ENCODE peak calls at places on chromosome 10, in eight cellular contexts. R, Z, L, T, I, O, D and C are unnamed samples.

GRCh38 chr10:73850863-73851461 is 23.4 kb downstream of the CAMK2G start:
- DNase-seq in R (peak; percentile 93), Z (peak; percentile 66), L (no peak), T (peak; percentile 39), I (no peak), O (no peak), D (peak; percentile 66), C (no peak)

GRCh38 chr10:127017406-127018297 is 112.4 kb downstream of the DOCK1 start:
- DNase-seq in R (no peak), Z (no peak), L (no peak), T (no peak), I (no peak), O (no peak), D (no peak), C (no peak)

GRCh38 chr10:110372656-110373055 is 67.9 kb upstream of the SMNDC1 start:
- DNase-seq in R (no peak), Z (no peak), L (no peak), T (no peak), I (no peak), O (no peak), D (no peak), C (no peak)

GRCh38 chr10:27192284-27192683 is 37.1 kb downstream of the MASTL start:
- DNase-seq in R (peak; percentile 66), Z (no peak), L (no peak), T (peak; percentile 25), I (peak; percentile 95), O (no peak), D (peak; percentile 19), C (no peak)

GRCh38 chr10:99325261-99325660 is 3.9 kb upstream of the CNNM1 start:
- DNase-seq in R (no peak), Z (no peak), L (no peak), T (peak; percentile 40), I (no peak), O (no peak), D (no peak), C (no peak)

GRCh38 chr10:50629495-50630122 is 5.9 kb upstream of the SGMS1 start:
- DNase-seq in R (no peak), Z (no peak), L (no peak), T (no peak), I (no peak), O (no peak), D (no peak), C (no peak)

GRCh38 chr10:22148956-22149355 is 68.9 kb downstream of the EBLN1 start:
- DNase-seq in R (no peak), Z (no peak), L (no peak), T (no peak), I (peak; percentile 54), O (no peak), D (no peak), C (no peak)

GRCh38 chr10:14608381-14609001 is 166.2 kb downstream of the FAM107B start:
- DNase-seq in R (no peak), Z (peak; percentile 61), L (no peak), T (no peak), I (no peak), O (no peak), D (no peak), C (no peak)

GRCh38 chr10:131350245-131350644 is 38.7 kb upstream of the TCERG1L start:
- DNase-seq in R (no peak), Z (no peak), L (no peak), T (no peak), I (no peak), O (no peak), D (no peak), C (no peak)

GRCh38 chr10:130453036-130453720 is 317.0 kb downstream of the GLRX3 start:
- DNase-seq in R (no peak), Z (no peak), L (no peak), T (no peak), I (no peak), O (no peak), D (no peak), C (no peak)

GRCh38 chr10:78260141-78260540 is 226.5 kb downstream of the RPS24 start:
- DNase-seq in R (no peak), Z (peak; percentile 41), L (no peak), T (peak; percentile 69), I (peak; percentile 30), O (no peak), D (no peak), C (no peak)

GRCh38 chr10:11870461-11870780 is 47.3 kb downstream of the PROSER2 start:
- DNase-seq in R (no peak), Z (no peak), L (no peak), T (no peak), I (no peak), O (no peak), D (no peak), C (no peak)

GRCh38 chr10:73924935-73925334 is 14.0 kb downstream of the PLAU start:
- DNase-seq in R (no peak), Z (no peak), L (no peak), T (no peak), I (no peak), O (no peak), D (no peak), C (no peak)

GRCh38 chr10:96229568-96230030 is 41.8 kb downstream of the BLNK start:
- DNase-seq in R (peak; percentile 84), Z (peak; percentile 86), L (peak; percentile 26), T (peak; percentile 88), I (peak; percentile 69), O (peak; percentile 66), D (peak; percentile 38), C (peak; percentile 64)

GRCh38 chr10:132363921-132364593 is 32.1 kb downstream of the LRRC27 start:
- DNase-seq in R (no peak), Z (peak; percentile 21), L (no peak), T (peak; percentile 90), I (no peak), O (peak; percentile 40), D (no peak), C (no peak)

DNA sequence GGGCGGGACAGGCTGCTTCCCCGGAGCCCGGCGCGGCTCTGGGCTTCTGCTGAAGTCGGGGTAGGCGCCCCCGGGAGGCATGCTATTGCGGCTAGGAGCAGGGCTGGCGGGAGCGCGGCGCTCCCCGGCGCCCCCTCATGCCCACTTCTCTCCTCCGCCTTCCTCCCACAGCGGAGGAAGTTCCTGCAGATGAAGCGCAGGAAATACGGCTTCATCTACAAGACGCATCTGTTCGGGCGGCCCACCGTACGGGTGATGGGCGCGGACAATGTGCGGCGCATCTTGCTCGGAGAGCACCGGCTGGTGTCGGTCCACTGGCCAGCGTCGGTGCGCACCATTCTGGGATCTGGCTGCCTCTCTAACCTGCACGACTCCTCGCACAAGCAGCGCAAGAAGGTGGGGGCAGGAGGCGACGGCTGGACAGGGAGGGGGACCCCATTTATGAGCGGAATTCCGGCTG is 474 bp downstream of the CYP26A1 start:
- DNase-seq in R (no peak), Z (no peak), L (no peak), T (no peak), I (no peak), O (peak; percentile 42), D (no peak), C (no peak)
- TF ChIP-seq CTCF in R (no peak), Z (no peak), L (no peak), T (peak; percentile 2), I (no peak), O (no peak), D (no peak), C (no peak)

DNA sequence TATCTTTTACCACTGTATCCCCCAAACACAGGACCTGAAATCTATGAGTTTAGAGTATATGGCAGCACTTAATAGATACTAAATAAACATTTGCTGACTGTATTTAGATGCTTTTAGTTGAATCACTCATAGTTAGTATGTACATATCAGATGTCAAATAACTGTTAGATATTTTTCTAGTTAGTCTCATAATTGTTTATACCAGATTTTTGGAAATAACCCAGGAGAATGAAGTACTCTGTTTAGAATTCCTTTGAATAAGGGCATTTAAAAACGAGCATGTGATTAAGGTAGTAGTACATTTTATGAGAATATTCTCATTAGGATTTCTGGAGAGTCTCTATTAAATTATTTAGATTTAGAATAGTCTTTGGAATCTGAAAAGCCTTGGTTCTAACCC is 22.3 kb upstream of the ZEB1 start:
- DNase-seq in R (no peak), Z (no peak), L (no peak), T (no peak), I (peak; percentile 47), O (no peak), D (no peak), C (no peak)
- H3K27ac ChIP-seq in R (no peak overlapping the region), Z (no peak overlapping the region), L (no peak overlapping the region), T (no peak overlapping the region), I (peak overlapping the region; percentile 1), O (no peak overlapping the region), D (no peak overlapping the region), C (no peak overlapping the region)

GRCh38 chr10:115711306-115711705 is 561.7 kb downstream of the GFRA1 start:
- DNase-seq in R (no peak), Z (no peak), L (no peak), T (no peak), I (no peak), O (no peak), D (no peak), C (no peak)

GRCh38 chr10:115710136-115710535 is 562.9 kb downstream of the GFRA1 start:
- DNase-seq in R (no peak), Z (no peak), L (no peak), T (no peak), I (no peak), O (no peak), D (no peak), C (no peak)

GRCh38 chr10:115706482-115707076 is 566.4 kb downstream of the GFRA1 start:
- DNase-seq in R (no peak), Z (peak; percentile 12), L (no peak), T (peak; percentile 23), I (peak; percentile 64), O (no peak), D (no peak), C (no peak)
- TF ChIP-seq CTCF in R (peak; percentile 44), Z (peak; percentile 50), L (peak; percentile 44), T (peak; percentile 74), I (peak; percentile 37), O (no peak), D (peak; percentile 52), C (peak; percentile 6)

DNA sequence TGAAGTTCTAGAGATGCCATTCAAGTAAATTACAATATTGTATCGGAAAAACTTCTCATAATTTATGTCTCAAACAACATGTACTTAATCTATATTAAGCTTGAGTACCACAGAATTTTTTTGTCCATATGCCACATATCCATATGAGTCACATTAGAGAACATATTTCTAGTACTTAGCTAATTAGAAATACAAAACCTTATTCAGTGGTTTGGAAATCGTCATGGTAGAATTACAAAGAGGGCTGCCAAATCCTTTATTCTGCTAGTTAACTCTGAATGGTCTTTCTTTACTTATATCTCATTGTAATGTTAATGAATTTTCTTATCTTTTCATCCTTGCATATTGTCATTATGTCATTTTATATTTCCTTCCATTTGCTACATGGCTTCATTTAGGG is 9.0 kb upstream of the VIM start:
- DNase-seq in R (no peak), Z (no peak), L (no peak), T (no peak), I (peak; percentile 82), O (no peak), D (no peak), C (no peak)
- H3K27ac ChIP-seq in R (no peak overlapping the region), Z (no peak overlapping the region), L (no peak overlapping the region), T (no peak overlapping the region), I (peak overlapping the region; percentile 96), O (no peak overlapping the region), D (no peak overlapping the region), C (no peak overlapping the region)